ENCODE peak calls at places on chromosomes 3 and 15, in four cellular contexts. G, O, I and P are unnamed samples.

GRCh38 chr15:63985221-63986184 is 60.8 kb downstream of the DAPK2 start:
- DNase-seq in G (no peak), O (no peak), I (no peak), P (no peak)

GRCh38 chr3:160200328-160200727 is 24.9 kb upstream of the C3orf80 start:
- DNase-seq in G (no peak), O (no peak), I (no peak), P (no peak)

GRCh38 chr15:83066034-83066760 is 855 bp downstream of the BTBD1 start:
- DNase-seq in G (peak; percentile 56), O (peak; percentile 11), I (no peak), P (no peak)

GRCh38 chr3:170425491-170426239 is 7.0 kb downstream of the CLDN11 start:
- DNase-seq in G (peak; percentile 63), O (no peak), I (peak; percentile 44), P (peak; percentile 70)

GRCh38 chr15:44441095-44441501 is 13.7 kb downstream of the CTDSPL2 start:
- DNase-seq in G (peak; percentile 67), O (no peak), I (no peak), P (peak; percentile 43)

GRCh38 chr3:182357928-182358327 is 435.4 kb upstream of the ATP11B start:
- DNase-seq in G (no peak), O (no peak), I (no peak), P (no peak)

GRCh38 chr3:141087071-141087824 is 36.1 kb downstream of the SPSB4 start:
- DNase-seq in G (no peak), O (no peak), I (no peak), P (no peak)

GRCh38 chr3:165259518-165260193 is 63.5 kb upstream of the SLITRK3 start:
- DNase-seq in G (no peak), O (no peak), I (no peak), P (no peak)

GRCh38 chr3:153404157-153404556 is 242.1 kb downstream of the RAP2B start:
- DNase-seq in G (no peak), O (no peak), I (no peak), P (no peak)

GRCh38 chr15:81752974-81753373 is 292.8 kb downstream of the MEX3B start:
- DNase-seq in G (peak; percentile 45), O (no peak), I (peak; percentile 36), P (no peak)

GRCh38 chr3:145817870-145818483 is 343.0 kb downstream of the PLOD2 start:
- DNase-seq in G (no peak), O (no peak), I (no peak), P (no peak)

GRCh38 chr3:97949743-97950142 is 22.5 kb downstream of the RIOX2 start:
- DNase-seq in G (no peak), O (no peak), I (no peak), P (no peak)

GRCh38 chr3:97952280-97952679 is 20.0 kb downstream of the RIOX2 start:
- DNase-seq in G (no peak), O (peak; percentile 43), I (no peak), P (no peak)

GRCh38 chr3:97948351-97949109 is 23.7 kb downstream of the RIOX2 start:
- DNase-seq in G (no peak), O (no peak), I (no peak), P (no peak)

GRCh38 chr3:97950360-97950759 is 21.9 kb downstream of the RIOX2 start:
- DNase-seq in G (no peak), O (no peak), I (no peak), P (no peak)

GRCh38 chr3:97949110-97949485 is 23.1 kb downstream of the RIOX2 start:
- DNase-seq in G (no peak), O (no peak), I (no peak), P (no peak)
- H3K36me3 ChIP-seq in G (peaks cover 12% of the 10 kb centered on the region), O (peaks cover 26% of the 10 kb centered on the region), I (peaks cover 94% of the 10 kb centered on the region), P (peaks cover 2% of the 10 kb centered on the region)

GRCh38 chr3:123730816-123731215 is 146.0 kb upstream of the HACD2 start:
- DNase-seq in G (no peak), O (no peak), I (no peak), P (no peak)

GRCh38 chr3:123728991-123729390 is 144.1 kb upstream of the HACD2 start:
- DNase-seq in G (no peak), O (no peak), I (no peak), P (no peak)

GRCh38 chr3:123724306-123724705 is 139.5 kb upstream of the HACD2 start:
- DNase-seq in G (peak; percentile 71), O (no peak), I (no peak), P (peak; percentile 75)

GRCh38 chr3:123725652-123726400 is 141.0 kb upstream of the HACD2 start:
- DNase-seq in G (peak; percentile 64), O (no peak), I (no peak), P (no peak)

DNA sequence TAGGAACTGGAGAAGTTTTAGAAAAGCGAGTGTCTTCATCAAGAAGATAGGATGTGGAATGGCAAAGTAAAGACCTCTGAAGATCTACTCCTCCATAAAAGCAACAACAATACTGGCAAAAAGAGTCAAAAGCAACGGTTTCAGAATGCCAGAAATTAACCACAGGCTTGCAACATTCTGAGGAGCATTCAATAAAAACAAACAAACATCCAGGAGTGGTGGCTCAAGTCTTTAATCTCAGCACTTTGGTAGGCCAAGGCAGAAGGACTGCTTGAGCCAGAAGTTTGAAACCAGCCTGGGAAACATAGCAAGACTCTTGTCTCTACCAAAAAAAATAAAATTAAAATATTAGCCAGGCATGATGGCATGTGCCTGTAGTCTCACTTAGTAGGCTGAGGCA is 143.2 kb upstream of the HACD2 start:
- DNase-seq in G (no peak), O (no peak), I (no peak), P (no peak)
- H3K4me3 ChIP-seq in G (no peak overlapping the region), O (no peak overlapping the region), I (no peak overlapping the region), P (no peak overlapping the region)

DNA sequence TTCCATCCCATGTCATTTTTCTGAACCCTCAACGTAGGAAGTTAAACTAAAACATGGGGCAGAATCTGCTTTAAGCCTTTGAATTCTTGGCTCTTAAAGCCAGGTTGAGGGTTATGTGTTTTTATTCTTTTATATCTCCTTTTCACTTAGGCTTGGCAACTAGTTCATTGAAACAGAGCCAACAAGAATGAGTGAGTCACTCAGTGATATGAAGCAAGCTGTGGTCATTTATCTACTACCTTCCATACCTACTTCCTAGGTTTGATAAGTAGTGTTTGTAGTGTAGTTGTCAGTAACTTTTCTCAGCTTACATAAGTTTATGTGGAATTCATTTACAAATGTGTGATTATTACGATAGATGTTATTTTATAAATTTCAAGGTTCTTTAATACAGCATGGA is 67.4 kb downstream of the SNRPN start:
- DNase-seq in G (no peak), O (no peak), I (no peak), P (no peak)
- H3K36me3 ChIP-seq in G (peaks cover 80% of the 10 kb centered on the region), O (peaks cover 21% of the 10 kb centered on the region), I (peaks cover 26% of the 10 kb centered on the region), P (peaks cover 24% of the 10 kb centered on the region)

GRCh38 chr3:132596326-132596725 is 744 bp upstream of the ACKR4 start:
- DNase-seq in G (no peak), O (no peak), I (no peak), P (no peak)

GRCh38 chr3:132593241-132593949 is 3.7 kb upstream of the ACKR4 start:
- DNase-seq in G (no peak), O (no peak), I (no peak), P (no peak)

GRCh38 chr3:132596816-132597433 is at the start of gene ACKR4:
- DNase-seq in G (no peak), O (no peak), I (no peak), P (no peak)

GRCh38 chr3:132593950-132594328 is 3.1 kb upstream of the ACKR4 start:
- DNase-seq in G (no peak), O (no peak), I (no peak), P (no peak)

DNA sequence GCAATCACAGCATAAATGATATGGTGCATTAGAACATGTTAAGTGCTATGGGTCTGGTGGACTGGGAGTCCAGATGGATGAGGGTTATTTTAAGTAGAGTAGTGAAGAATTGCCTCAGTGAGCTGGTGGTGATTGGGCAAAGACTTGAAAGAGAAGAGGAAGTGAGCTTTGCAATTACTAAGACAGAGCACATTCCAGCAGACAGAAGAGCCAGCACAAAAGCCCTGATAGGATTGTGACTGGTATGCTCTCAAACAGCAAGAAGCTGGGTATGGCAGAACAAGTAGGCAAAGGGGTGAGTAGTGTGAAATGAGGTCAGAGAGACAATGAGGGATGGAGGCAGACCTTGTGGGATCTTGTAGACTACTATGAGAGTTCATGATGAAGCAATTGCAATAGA is 2.0 kb upstream of the ACKR4 start:
- DNase-seq in G (peak; percentile 48), O (no peak), I (no peak), P (peak; percentile 2)
- H3K4me3 ChIP-seq in G (no peak overlapping the region), O (no peak overlapping the region), I (no peak overlapping the region), P (no peak overlapping the region)

DNA sequence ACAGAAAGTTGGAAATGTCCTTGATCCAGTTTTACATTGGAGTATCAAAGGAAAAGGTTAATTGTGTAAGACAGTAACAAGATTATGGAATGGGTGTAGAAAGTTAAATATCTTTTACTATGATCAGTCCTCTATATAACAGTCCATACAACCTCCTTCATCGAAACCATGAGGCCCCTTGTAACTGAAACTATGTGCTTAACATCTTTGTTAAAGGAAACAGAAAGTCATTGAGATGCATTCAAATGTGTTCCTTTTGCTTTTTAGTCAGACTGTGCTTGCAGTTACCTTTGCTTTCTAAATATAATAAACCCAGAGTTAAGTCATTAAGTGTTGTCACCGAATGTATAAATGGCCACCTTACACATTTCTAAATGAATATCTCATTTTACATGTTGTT is 1298.5 kb downstream of the ROBO2 start:
- DNase-seq in G (no peak), O (no peak), I (no peak), P (no peak)
- H3K36me3 ChIP-seq in G (no peaks in the 10 kb centered on the region), O (no peaks in the 10 kb centered on the region), I (no peaks in the 10 kb centered on the region), P (no peaks in the 10 kb centered on the region)

GRCh38 chr15:90203922-90204321 is 2.8 kb downstream of the SEMA4B start:
- DNase-seq in G (no peak), O (no peak), I (no peak), P (peak; percentile 29)
- H3K4me3 ChIP-seq in G (no peak overlapping the region), O (no peak overlapping the region), I (no peak overlapping the region), P (no peak overlapping the region)

GRCh38 chr15:90482124-90483011 is 47.4 kb upstream of the CRTC3 start:
- DNase-seq in G (peak; percentile 83), O (peak; percentile 51), I (peak; percentile 54), P (peak; percentile 32)
- H3K36me3 ChIP-seq in G (peaks cover 95% of the 10 kb centered on the region), O (peaks cover 60% of the 10 kb centered on the region), I (peaks cover 49% of the 10 kb centered on the region), P (peaks cover 22% of the 10 kb centered on the region)